ENCODE peak calls at places on chromosomes 12 and 14, in six cellular contexts. E is stimulated activated CD4-positive, alpha-beta T cell treated with anti-CD3 and anti-CD28 coated beads, TNF-alpha, amount 100 ng/mL, for 4 hours; A is chondrocyte; V is K562; K is NAMALWA; L is T-helper 1 cell. B is an unnamed sample.

GRCh38 chr12:128408669-128409068 is 141.7 kb downstream of the TMEM132C start:
- DNase-seq in L (no peak), E (no peak), V (no peak), A (no peak), K (no peak), B (no peak)

GRCh38 chr14:85280074-85280473 is 249.9 kb upstream of the FLRT2 start:
- DNase-seq in L (no peak), K (no peak), A (no peak), V (no peak), E (no peak), B (no peak)

GRCh38 chr12:119082496-119082895 is 96.2 kb upstream of the HSPB8 start:
- DNase-seq in E (no peak), V (no peak), A (no peak), L (no peak), K (no peak), B (no peak)

GRCh38 chr12:53984901-53985357 is at the start of gene HOXC10:
- DNase-seq in E (peak; percentile 44), K (peak; percentile 92), V (peak; percentile 91), A (no peak), L (peak; percentile 82), B (peak; percentile 48)

GRCh38 chr12:94427520-94428381 is 31.9 kb downstream of the CEP83 start:
- DNase-seq in K (no peak), V (no peak), E (no peak), L (peak; percentile 4), A (no peak), B (no peak)

GRCh38 chr12:101490286-101490920 is 15.3 kb downstream of the SPIC start:
- DNase-seq in E (no peak), L (peak; percentile 7), K (peak; percentile 69), V (no peak), A (no peak), B (no peak)

GRCh38 chr14:92637228-92637627 is 111.2 kb downstream of the LGMN start:
- DNase-seq in V (no peak), A (peak; percentile 79), L (no peak), K (no peak), E (no peak), B (no peak)

GRCh38 chr14:68961781-68962584 is 17.1 kb downstream of the ACTN1 start:
- DNase-seq in E (no peak), A (peak; percentile 85), K (no peak), L (no peak), V (peak; percentile 24), B (no peak)

GRCh38 chr14:68523994-68524725 is 268.7 kb downstream of the ZFP36L1 start:
- DNase-seq in L (no peak), A (no peak), K (no peak), V (no peak), E (no peak), B (no peak)

GRCh38 chr12:15550778-15551177 is 228.5 kb downstream of the PTPRO start:
- DNase-seq in A (no peak), E (no peak), V (no peak), L (no peak), K (no peak), B (no peak)

GRCh38 chr12:131695968-131696367 is 14.9 kb upstream of the SFSWAP start:
- DNase-seq in L (no peak), E (no peak), A (no peak), K (no peak), V (no peak), B (no peak)

GRCh38 chr14:68379510-68380303 is 413.2 kb downstream of the ZFP36L1 start:
- DNase-seq in L (no peak), E (peak; percentile 7), V (no peak), A (no peak), K (no peak), B (no peak)